ENCODE peak calls at places on chromosome 11, in eight cellular contexts. T, Y, F, X, P, B, E and U are unnamed samples. For H3K9me3, the result is how much of the 10 kb centered on the place peaks cover.

GRCh38 chr11:120554771-120555432 is 43.4 kb downstream of the GRIK4 start:
- DNase-seq in T (no peak), Y (no peak), F (no peak), X (no peak), P (no peak), B (no peak), E (no peak), U (no peak)

GRCh38 chr11:33869511-33870422 is 22.1 kb downstream of the LMO2 start:
- DNase-seq in T (peak), Y (no peak), F (no peak), X (peak), P (peak), B (no peak), E (peak), U (no peak)

GRCh38 chr11:90668502-90668901 is 445.7 kb upstream of the CHORDC1 start:
- DNase-seq in T (no peak), Y (no peak), F (no peak), X (no peak), P (no peak), B (no peak), E (no peak), U (no peak)

GRCh38 chr11:44090539-44090938 is 4.9 kb upstream of the EXT2 start:
- DNase-seq in T (no peak), Y (no peak), F (no peak), X (no peak), P (no peak), B (no peak), E (no peak), U (no peak)

GRCh38 chr11:125241104-125241503 is 76.6 kb downstream of the PKNOX2 start:
- DNase-seq in T (no peak), Y (no peak), F (no peak), X (no peak), P (no peak), B (no peak), E (no peak), U (no peak)

GRCh38 chr11:19633276-19633675 is 79.4 kb upstream of the NAV2 start:
- DNase-seq in T (peak), Y (no peak), F (peak), X (no peak), P (peak), B (peak), E (no peak), U (no peak)

GRCh38 chr11:46920709-46921108 is 2.4 kb upstream of the LRP4 start:
- DNase-seq in T (no peak), Y (no peak), F (no peak), X (no peak), P (no peak), B (no peak), E (no peak), U (no peak)

GRCh38 chr11:88414385-88414861 is 76.9 kb upstream of the CTSC start:
- DNase-seq in T (no peak), Y (no peak), F (no peak), X (no peak), P (peak), B (no peak), E (no peak), U (no peak)

GRCh38 chr11:123062892-123063395 is 1.0 kb upstream of the HSPA8 start:
- DNase-seq in T (no peak), Y (no peak), F (no peak), X (peak), P (no peak), B (no peak), E (no peak), U (no peak)

GRCh38 chr11:1863352-1864215 is 10.7 kb downstream of the LSP1 start:
- DNase-seq in T (peak), Y (no peak), F (peak), X (no peak), P (peak), B (peak), E (no peak), U (no peak)

GRCh38 chr11:59756496-59756840 is 1.3 kb downstream of the STX3 start:
- DNase-seq in T (no peak), Y (peak), F (no peak), X (no peak), P (no peak), B (no peak), E (no peak), U (no peak)

GRCh38 chr11:62005231-62005661 is 37.8 kb upstream of the FTH1 start:
- DNase-seq in T (no peak), Y (no peak), F (peak), X (no peak), P (no peak), B (no peak), E (peak), U (no peak)

GRCh38 chr11:58622344-58622743 is at the start of gene CNTF:
- DNase-seq in T (no peak), Y (no peak), F (no peak), X (no peak), P (no peak), B (no peak), E (no peak), U (no peak)

GRCh38 chr11:33899383-33900037 is 7.6 kb upstream of the LMO2 start:
- DNase-seq in T (peak), Y (no peak), F (peak), X (no peak), P (peak), B (peak), E (peak), U (no peak)

GRCh38 chr11:14386895-14387480 is 28.0 kb upstream of the RRAS2 start:
- DNase-seq in T (no peak), Y (no peak), F (no peak), X (no peak), P (no peak), B (no peak), E (peak), U (no peak)

GRCh38 chr11:74238243-74238642 is 67.2 kb downstream of the PPME1 start:
- DNase-seq in T (no peak), Y (no peak), F (no peak), X (no peak), P (no peak), B (no peak), E (no peak), U (no peak)

GRCh38 chr11:115670538-115671200 is 166.5 kb upstream of the CADM1 start:
- DNase-seq in T (no peak), Y (no peak), F (no peak), X (no peak), P (no peak), B (no peak), E (peak), U (no peak)

GRCh38 chr11:35526370-35526792 is 965 bp upstream of the PAMR1 start:
- DNase-seq in T (no peak), Y (peak), F (no peak), X (peak), P (no peak), B (no peak), E (no peak), U (no peak)

GRCh38 chr11:74116719-74117118 is 54.1 kb downstream of the C2CD3 start:
- DNase-seq in T (no peak), Y (no peak), F (no peak), X (no peak), P (no peak), B (no peak), E (no peak), U (no peak)

GRCh38 chr11:126332221-126332711 is 23.2 kb upstream of the ST3GAL4 start:
- DNase-seq in T (no peak), Y (no peak), F (peak), X (no peak), P (peak), B (peak), E (no peak), U (no peak)

GRCh38 chr11:131372243-131372930 is 2.0 kb downstream of the NTM start:
- DNase-seq in T (no peak), Y (no peak), F (no peak), X (no peak), P (no peak), B (no peak), E (no peak), U (no peak)

GRCh38 chr11:80638296-80638695 is 1197.5 kb upstream of the TENM4 start:
- DNase-seq in T (no peak), Y (no peak), F (no peak), X (no peak), P (no peak), B (no peak), E (no peak), U (no peak)

GRCh38 chr11:61609970-61610347 is 29.1 kb upstream of the SYT7 start:
- DNase-seq in T (no peak), Y (no peak), F (no peak), X (peak), P (peak), B (no peak), E (peak), U (no peak)

GRCh38 chr11:65077466-65077865 is 6.4 kb downstream of the CDCA5 start:
- DNase-seq in T (no peak), Y (no peak), F (no peak), X (peak), P (no peak), B (no peak), E (peak), U (no peak)

GRCh38 chr11:41245704-41246398 is 213.6 kb downstream of the LRRC4C start:
- DNase-seq in T (no peak), Y (no peak), F (no peak), X (no peak), P (no peak), B (no peak), E (peak), U (no peak)

GRCh38 chr11:44600739-44601416 is 35.4 kb downstream of the CD82 start:
- DNase-seq in T (no peak), Y (no peak), F (no peak), X (peak), P (no peak), B (no peak), E (no peak), U (no peak)

GRCh38 chr11:122189259-122189658 is 73.2 kb upstream of the BLID start:
- DNase-seq in T (no peak), Y (peak), F (no peak), X (no peak), P (no peak), B (no peak), E (no peak), U (no peak)

GRCh38 chr11:117232022-117232878 is at the start of the genes PCSK7 and RNF214:
- DNase-seq in T (peak), Y (peak), F (peak), X (peak), P (peak), B (peak), E (peak), U (peak)

GRCh38 chr11:97772696-97773095 is 1248.1 kb upstream of the CNTN5 start:
- DNase-seq in T (no peak), Y (no peak), F (no peak), X (no peak), P (no peak), B (no peak), E (peak), U (no peak)

GRCh38 chr11:133834399-133835257 is 10.7 kb downstream of the SPATA19 start:
- DNase-seq in T (no peak), Y (no peak), F (no peak), X (peak), P (no peak), B (no peak), E (no peak), U (no peak)

GRCh38 chr11:133833101-133833898 is 12.0 kb downstream of the SPATA19 start:
- DNase-seq in T (no peak), Y (no peak), F (no peak), X (peak), P (no peak), B (no peak), E (no peak), U (no peak)

GRCh38 chr11:133833899-133834296 is 11.4 kb downstream of the SPATA19 start:
- DNase-seq in T (no peak), Y (no peak), F (no peak), X (peak), P (no peak), B (no peak), E (no peak), U (no peak)

GRCh38 chr11:133836076-133836548 is 9.2 kb downstream of the SPATA19 start:
- DNase-seq in T (no peak), Y (no peak), F (no peak), X (peak), P (no peak), B (no peak), E (no peak), U (no peak)

GRCh38 chr11:133835258-133836075 is 9.8 kb downstream of the SPATA19 start:
- DNase-seq in T (no peak), Y (peak), F (no peak), X (peak), P (peak), B (no peak), E (peak), U (no peak)
- H3K9me3 ChIP-seq in T (under half), Y (under half), F (under half), X (under half), P (under half), B (under half), E (under half), U (under half)

GRCh38 chr11:114610550-114610949 is 15.0 kb upstream of the NXPE4 start:
- DNase-seq in T (no peak), Y (no peak), F (no peak), X (no peak), P (no peak), B (no peak), E (no peak), U (no peak)
- H3K9me3 ChIP-seq in T (under half), Y (under half), F (under half), X (under half), P (under half), B (under half), E (half or more), U (under half)

DNA sequence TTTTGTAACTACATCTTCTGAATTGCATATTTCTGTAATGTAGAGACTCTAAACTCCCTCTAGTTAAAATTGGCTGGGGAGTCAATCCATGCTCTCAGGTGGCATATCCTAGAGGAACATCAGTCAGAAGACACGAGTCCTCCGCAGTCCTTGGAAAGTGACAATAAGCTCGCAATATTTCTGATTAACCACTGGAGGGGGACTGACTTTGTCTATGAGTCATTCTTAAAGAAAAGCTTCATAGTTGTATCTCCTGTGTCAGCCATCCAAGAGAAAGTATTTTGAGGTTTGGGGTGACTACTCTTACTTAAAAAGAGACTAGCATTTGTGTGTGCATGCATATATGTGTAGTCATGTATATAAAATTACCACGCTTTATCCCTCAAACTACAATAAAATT is 60.2 kb downstream of the SLN start:
- DNase-seq in T (no peak), Y (no peak), F (no peak), X (no peak), P (no peak), B (no peak), E (no peak), U (no peak)
- H3K9me3 ChIP-seq in T (under half), Y (under half), F (under half), X (under half), P (under half), B (under half), E (under half), U (under half)

GRCh38 chr11:94799726-94800125 is 31.6 kb downstream of the AMOTL1 start:
- DNase-seq in T (no peak), Y (no peak), F (no peak), X (no peak), P (no peak), B (no peak), E (no peak), U (no peak)

GRCh38 chr11:94801866-94802460 is 33.8 kb downstream of the AMOTL1 start:
- DNase-seq in T (no peak), Y (no peak), F (no peak), X (no peak), P (no peak), B (no peak), E (no peak), U (no peak)

GRCh38 chr11:94803491-94803890 is 35.3 kb downstream of the AMOTL1 start:
- DNase-seq in T (no peak), Y (no peak), F (no peak), X (no peak), P (no peak), B (no peak), E (no peak), U (no peak)

GRCh38 chr11:94802501-94802900 is 34.3 kb downstream of the AMOTL1 start:
- DNase-seq in T (no peak), Y (no peak), F (no peak), X (no peak), P (no peak), B (no peak), E (no peak), U (no peak)

GRCh38 chr11:94800394-94800793 is 32.2 kb downstream of the AMOTL1 start:
- DNase-seq in T (no peak), Y (no peak), F (no peak), X (no peak), P (peak), B (no peak), E (no peak), U (no peak)
- H3K9me3 ChIP-seq in T (under half), Y (under half), F (under half), X (under half), P (under half), B (under half), E (under half), U (under half)

DNA sequence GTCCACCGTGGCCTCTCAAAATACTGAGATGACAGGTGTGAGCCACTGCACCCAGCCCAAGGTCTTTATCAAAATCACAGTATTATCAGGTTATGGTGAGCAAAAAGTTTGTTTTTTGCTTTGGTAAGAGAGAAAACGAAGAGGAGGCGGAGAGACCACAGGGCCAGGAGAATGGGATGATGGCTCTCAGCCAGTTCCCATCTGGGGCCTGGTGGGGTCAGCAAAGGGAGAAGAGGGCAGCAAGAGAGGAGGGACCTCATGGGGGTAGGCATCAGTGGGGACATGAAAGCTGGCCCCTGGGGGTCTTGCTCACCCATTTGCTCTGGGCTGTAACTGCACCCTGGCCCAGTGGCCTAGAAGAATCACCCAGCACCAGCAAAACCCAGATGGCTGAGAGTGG is 190.2 kb downstream of the SHANK2 start:
- DNase-seq in T (no peak), Y (no peak), F (no peak), X (no peak), P (no peak), B (no peak), E (peak), U (no peak)
- H3K9me3 ChIP-seq in T (under half), Y (under half), F (under half), X (under half), P (under half), B (under half), E (under half), U (under half)